ENCODE peak calls at places on chromosomes 13 and 19, in four cellular contexts. A is testis, L is fibroblast of lung, F is NCI-H774. C is an unnamed sample.

GRCh38 chr13:99725644-99726043 is 224.4 kb downstream of the TM9SF2 start:
- DNase-seq in A (no peak), L (no peak), F (no peak), C (no peak)

GRCh38 chr19:55446060-55446459 is 3.0 kb upstream of the SHISA7 start:
- DNase-seq in A (no peak), L (no peak), F (no peak), C (no peak)

GRCh38 chr19:33295621-33296472 is 6.5 kb downstream of the CEBPA start:
- DNase-seq in A (no peak), L (no peak), F (no peak), C (no peak)

GRCh38 chr13:21825186-21825585 is 154.3 kb downstream of the FGF9 start:
- DNase-seq in A (no peak), L (no peak), F (no peak), C (no peak)

GRCh38 chr19:6802336-6803035 is 30.0 kb downstream of the VAV1 start:
- DNase-seq in A (peak; percentile 30), L (no peak), F (peak; percentile 26), C (peak; percentile 86)

GRCh38 chr19:19602136-19602712 is 16.3 kb downstream of the PBX4 start:
- DNase-seq in A (no peak), L (no peak), F (no peak), C (no peak)

GRCh38 chr13:103772576-103772975 is 706.4 kb upstream of the SLC10A2 start:
- DNase-seq in A (no peak), L (no peak), F (no peak), C (no peak)

GRCh38 chr13:113747291-113747833 is 11.7 kb upstream of the TMEM255B start:
- DNase-seq in A (no peak), L (no peak), F (no peak), C (no peak)

GRCh38 chr19:5698635-5699422 is 8.7 kb downstream of the RPL36 start:
- DNase-seq in A (no peak), L (no peak), F (no peak), C (no peak)

GRCh38 chr13:100848304-100848703 is 173.7 kb upstream of the TMTC4 start:
- DNase-seq in A (no peak), L (no peak), F (no peak), C (no peak)

GRCh38 chr13:60397693-60398437 is 845 bp downstream of the TDRD3 start:
- DNase-seq in A (peak; percentile 74), L (peak; percentile 73), F (peak; percentile 44), C (peak; percentile 93)

GRCh38 chr19:991174-991931 is 7.2 kb downstream of the WDR18 start:
- DNase-seq in A (peak; percentile 82), L (peak; percentile 22), F (no peak), C (no peak)

GRCh38 chr13:73218181-73218580 is 159.4 kb downstream of the KLF5 start:
- DNase-seq in A (no peak), L (no peak), F (no peak), C (no peak)

GRCh38 chr19:6402834-6403608 is 10.1 kb upstream of the GTF2F1 start:
- DNase-seq in A (peak; percentile 51), L (peak; percentile 76), F (no peak), C (no peak)

GRCh38 chr13:65656740-65657329 is 1573.3 kb downstream of the PCDH9 start:
- DNase-seq in A (no peak), L (peak; percentile 12), F (no peak), C (no peak)

GRCh38 chr13:39379118-39379517 is 223.9 kb downstream of the LHFPL6 start:
- DNase-seq in A (no peak), L (no peak), F (no peak), C (no peak)

GRCh38 chr13:78660130-78660857 is 1.3 kb upstream of the OBI1 start:
- DNase-seq in A (peak; percentile 45), L (peak; percentile 3), F (no peak), C (no peak)

GRCh38 chr13:43232866-43233265 is 209.5 kb downstream of the DNAJC15 start:
- DNase-seq in A (no peak), L (peak; percentile 71), F (no peak), C (no peak)

GRCh38 chr13:112928958-112929777 is 39.8 kb upstream of the MCF2L start:
- DNase-seq in A (no peak), L (peak; percentile 27), F (no peak), C (peak; percentile 44)

GRCh38 chr13:106384516-106384915 is 150.9 kb downstream of the EFNB2 start:
- DNase-seq in A (no peak), L (no peak), F (no peak), C (no peak)

GRCh38 chr19:54517483-54517882 is 14.9 kb downstream of the LAIR2 start:
- DNase-seq in A (peak; percentile 58), L (peak; percentile 27), F (no peak), C (no peak)

GRCh38 chr19:40144151-40144550 is 47.1 kb upstream of the MAP3K10 start:
- DNase-seq in A (no peak), L (no peak), F (no peak), C (no peak)

C was measured in upper lobe of left lung.